ENCODE peak calls at places on chromosomes 2 and 18, in ten cellular contexts. B, X, Q, U, Y, D, M, A, E and H are unnamed samples.
A peak's percentile ranks its signal among the peaks of the same experiment; 100 is the strongest.

GRCh38 chr2:95325026-95325425 is 27.9 kb downstream of the KCNIP3 start:
- DNase-seq in B (peak; percentile 5), X (no peak), Q (no peak), U (no peak), Y (no peak), D (no peak), M (no peak), A (no peak), E (no peak), H (no peak)

GRCh38 chr2:207505728-207506127 is 24.0 kb upstream of the CREB1 start:
- DNase-seq in B (no peak), X (no peak), Q (no peak), U (no peak), Y (no peak), D (no peak), M (no peak), A (no peak), E (peak; percentile 55), H (peak; percentile 51)

GRCh38 chr2:62732262-62732777 is 26.8 kb downstream of the EHBP1 start:
- DNase-seq in B (no peak), X (no peak), Q (no peak), U (no peak), Y (no peak), D (no peak), M (no peak), A (no peak), E (no peak), H (no peak)

GRCh38 chr18:74023220-74023619 is 124.4 kb downstream of the FBXO15 start:
- DNase-seq in B (no peak), X (no peak), Q (no peak), U (no peak), Y (no peak), D (no peak), M (peak; percentile 15), A (no peak), E (no peak), H (no peak)

GRCh38 chr2:45012733-45013132 is 3.5 kb upstream of the SIX2 start:
- DNase-seq in B (no peak), X (no peak), Q (no peak), U (no peak), Y (no peak), D (no peak), M (no peak), A (no peak), E (no peak), H (no peak)

GRCh38 chr2:184137955-184138354 is 460.4 kb upstream of the ZNF804A start:
- DNase-seq in B (no peak), X (no peak), Q (no peak), U (no peak), Y (no peak), D (no peak), M (no peak), A (no peak), E (no peak), H (no peak)

GRCh38 chr18:3455938-3456685 is 6.1 kb downstream of the TGIF1 start:
- DNase-seq in B (no peak), X (no peak), Q (no peak), U (no peak), Y (no peak), D (no peak), M (no peak), A (no peak), E (no peak), H (no peak)

GRCh38 chr2:8389373-8390108 is 292.3 kb upstream of the ID2 start:
- DNase-seq in B (no peak), X (no peak), Q (no peak), U (no peak), Y (no peak), D (no peak), M (no peak), A (no peak), E (no peak), H (no peak)

GRCh38 chr2:138956116-138956515 is 175.9 kb upstream of the NXPH2 start:
- DNase-seq in B (no peak), X (no peak), Q (no peak), U (no peak), Y (no peak), D (no peak), M (peak; percentile 36), A (no peak), E (no peak), H (no peak)

GRCh38 chr2:69380072-69380917 is 6.7 kb downstream of the GFPT1 start:
- DNase-seq in B (no peak), X (no peak), Q (no peak), U (no peak), Y (no peak), D (peak; percentile 80), M (no peak), A (peak; percentile 87), E (no peak), H (no peak)

GRCh38 chr2:120419073-120419472 is 73.1 kb downstream of the INHBB start:
- DNase-seq in B (peak; percentile 58), X (no peak), Q (no peak), U (peak; percentile 42), Y (no peak), D (no peak), M (no peak), A (peak; percentile 60), E (no peak), H (no peak)

GRCh38 chr2:235937936-235938335 is 230.2 kb downstream of the GBX2 start:
- DNase-seq in B (no peak), X (no peak), Q (no peak), U (no peak), Y (no peak), D (no peak), M (no peak), A (no peak), E (no peak), H (no peak)

GRCh38 chr2:224122542-224122941 is 83.5 kb upstream of the SERPINE2 start:
- DNase-seq in B (no peak), X (no peak), Q (no peak), U (no peak), Y (no peak), D (no peak), M (no peak), A (no peak), E (no peak), H (no peak)

GRCh38 chr2:3586220-3586619 is 8.7 kb upstream of the COLEC11 start:
- DNase-seq in B (no peak), X (no peak), Q (no peak), U (no peak), Y (no peak), D (no peak), M (no peak), A (no peak), E (no peak), H (no peak)